ENCODE peak calls at places on chromosomes 4 and X, in ten cellular contexts. G, Y, P, O, N, R, V, U, S and Q are unnamed samples.

GRCh38 chrX:120446503-120446902 is 22.6 kb downstream of the LAMP2 start:
- DNase-seq in V (peak), S (no peak), G (no peak), O (no peak), N (no peak), U (no peak), Y (no peak), P (no peak), R (no peak), Q (peak)

GRCh38 chrX:37883196-37883595 is 35.8 kb upstream of the DYNLT3 start:
- DNase-seq in Y (no peak), S (no peak), R (no peak), U (no peak), N (no peak), V (peak), G (no peak), P (no peak), O (no peak), Q (no peak)

GRCh38 chr4:175456131-175456530 is 355.9 kb downstream of the GPM6A start:
- DNase-seq in G (no peak), P (no peak), V (no peak), Y (no peak), U (no peak), O (no peak), N (no peak), S (no peak), R (no peak), Q (no peak)

GRCh38 chr4:77028241-77028640 is 47.5 kb downstream of the CCNI start:
- DNase-seq in O (no peak), S (no peak), G (no peak), P (no peak), R (no peak), V (no peak), N (no peak), U (no peak), Y (no peak), Q (no peak)

GRCh38 chr4:173735585-173735984 is 205.6 kb upstream of the HAND2 start:
- DNase-seq in N (no peak), G (no peak), U (no peak), P (no peak), V (no peak), R (no peak), O (peak), S (no peak), Y (no peak), Q (no peak)

GRCh38 chr4:149164282-149164681 is 651.4 kb downstream of the IQCM start:
- DNase-seq in G (no peak), V (peak), R (no peak), U (no peak), P (peak), Y (no peak), S (no peak), O (no peak), N (no peak), Q (no peak)

GRCh38 chr4:4992833-4993232 is 26.4 kb downstream of the CYTL1 start:
- DNase-seq in S (no peak), O (no peak), P (no peak), R (no peak), V (no peak), U (no peak), N (no peak), G (no peak), Y (no peak), Q (no peak)

GRCh38 chrX:21658152-21658737 is at the start of gene KLHL34:
- DNase-seq in U (no peak), O (no peak), Y (no peak), N (no peak), V (no peak), R (no peak), P (no peak), S (peak), G (no peak), Q (no peak)

GRCh38 chr4:54092405-54092759 is 7.6 kb upstream of the GSX2 start:
- DNase-seq in S (no peak), O (no peak), V (no peak), N (no peak), U (no peak), Y (no peak), P (no peak), G (no peak), R (no peak), Q (no peak)

GRCh38 chrX:56766554-56767412 is 37.7 kb downstream of the NBDY start:
- DNase-seq in R (peak), S (peak), P (no peak), Y (no peak), U (no peak), G (no peak), V (no peak), N (no peak), O (no peak), Q (no peak)

GRCh38 chr4:78669453-78669852 is 106.7 kb upstream of the BMP2K start:
- DNase-seq in Y (no peak), R (no peak), G (no peak), U (no peak), V (no peak), P (peak), S (no peak), O (no peak), N (no peak), Q (no peak)

GRCh38 chrX:48966796-48967579 is 4.7 kb downstream of the KCND1 start:
- DNase-seq in R (no peak), G (no peak), Y (no peak), O (no peak), U (no peak), N (no peak), P (no peak), V (peak), S (no peak), Q (no peak)

GRCh38 chr4:28966982-28967381 is 1753.2 kb upstream of the PCDH7 start:
- DNase-seq in S (no peak), R (no peak), U (no peak), G (no peak), N (no peak), O (no peak), V (peak), P (no peak), Y (no peak), Q (no peak)

GRCh38 chrX:37846141-37846540 is 1.2 kb downstream of the DYNLT3 start:
- DNase-seq in N (no peak), V (no peak), Y (no peak), U (no peak), P (no peak), G (no peak), S (no peak), O (no peak), R (no peak), Q (no peak)